ENCODE peak calls at places on chromosome 4, in eight cellular contexts. T is IMR-90, N is uterus, Z is kidney, U is GM23338, I is pancreas, D is stomach, V is cardiac muscle cell. S is an unnamed sample. For H3K4me1, the result is how much of the 10 kb centered on the place peaks cover.

GRCh38 chr4:81003549-81004240 is 26.8 kb upstream of the BMP3 start:
- DNase-seq in T (no peak), N (no peak), Z (no peak), U (no peak), I (no peak), D (no peak), V (no peak), S (no peak)

GRCh38 chr4:77196866-77197265 is 39.9 kb downstream of the CCNG2 start:
- DNase-seq in T (no peak), N (no peak), Z (no peak), U (no peak), I (no peak), D (no peak), V (no peak), S (no peak)

GRCh38 chr4:20859097-20859781 is 159.0 kb downstream of the PACRGL start:
- DNase-seq in T (no peak), N (no peak), Z (no peak), U (no peak), I (no peak), D (no peak), V (no peak), S (no peak)

GRCh38 chr4:74258949-74259348 is 49.3 kb upstream of the EPGN start:
- DNase-seq in T (peak), N (no peak), Z (no peak), U (no peak), I (peak), D (peak), V (no peak), S (peak)

GRCh38 chr4:71186566-71187398 is 152.0 kb upstream of the SLC4A4 start:
- DNase-seq in T (peak), N (peak), Z (peak), U (peak), I (peak), D (peak), V (peak), S (peak)

GRCh38 chr4:140038031-140038533 is 115.9 kb downstream of the MAML3 start:
- DNase-seq in T (peak), N (no peak), Z (no peak), U (no peak), I (no peak), D (no peak), V (no peak), S (no peak)

GRCh38 chr4:117478702-117479101 is 393.3 kb upstream of the TRAM1L1 start:
- DNase-seq in T (peak), N (no peak), Z (no peak), U (no peak), I (no peak), D (no peak), V (no peak), S (no peak)

GRCh38 chr4:74098628-74098995 is 383 bp downstream of the CXCL2 start:
- DNase-seq in T (no peak), N (peak), Z (peak), U (peak), I (no peak), D (no peak), V (peak), S (no peak)

GRCh38 chr4:103719320-103720204 is at the start of gene TACR3:
- DNase-seq in T (no peak), N (no peak), Z (peak), U (peak), I (no peak), D (no peak), V (peak), S (no peak)

GRCh38 chr4:8079031-8079885 is 79.4 kb downstream of the ABLIM2 start:
- DNase-seq in T (no peak), N (no peak), Z (peak), U (no peak), I (no peak), D (peak), V (peak), S (no peak)

GRCh38 chr4:150462743-150463142 is 119.2 kb upstream of the MAB21L2 start:
- DNase-seq in T (peak), N (no peak), Z (no peak), U (no peak), I (no peak), D (no peak), V (no peak), S (no peak)

GRCh38 chr4:122687450-122688121 is 44.9 kb upstream of the BBS12 start:
- DNase-seq in T (no peak), N (no peak), Z (no peak), U (no peak), I (no peak), D (no peak), V (peak), S (peak)

GRCh38 chr4:147830987-147831386 is 99.1 kb downstream of the ARHGAP10 start:
- DNase-seq in T (peak), N (no peak), Z (no peak), U (no peak), I (no peak), D (no peak), V (no peak), S (no peak)

GRCh38 chr4:141435446-141436225 is 200.7 kb upstream of the IL15 start:
- DNase-seq in T (no peak), N (no peak), Z (no peak), U (no peak), I (no peak), D (no peak), V (no peak), S (no peak)

GRCh38 chr4:158750379-158750778 is 18.4 kb upstream of the FNIP2 start:
- DNase-seq in T (peak), N (no peak), Z (no peak), U (no peak), I (no peak), D (no peak), V (no peak), S (no peak)

GRCh38 chr4:65580551-65580950 is 89.7 kb downstream of the EPHA5 start:
- DNase-seq in T (no peak), N (no peak), Z (no peak), U (peak), I (no peak), D (no peak), V (no peak), S (no peak)

GRCh38 chr4:161564230-161564834 is 599.5 kb downstream of the FSTL5 start:
- DNase-seq in T (peak), N (no peak), Z (no peak), U (peak), I (no peak), D (no peak), V (peak), S (no peak)

GRCh38 chr4:99029018-99029735 is 33.7 kb downstream of the METAP1 start:
- DNase-seq in T (peak), N (no peak), Z (no peak), U (no peak), I (no peak), D (no peak), V (no peak), S (no peak)

GRCh38 chr4:186623546-186623945 is 68.2 kb upstream of the MTNR1A start:
- DNase-seq in T (no peak), N (no peak), Z (no peak), U (no peak), I (no peak), D (no peak), V (no peak), S (no peak)

GRCh38 chr4:15198070-15198727 is 195.9 kb downstream of the CPEB2 start:
- DNase-seq in T (peak), N (no peak), Z (no peak), U (peak), I (no peak), D (no peak), V (peak), S (no peak)

GRCh38 chr4:1491630-1492457 is 85.6 kb upstream of the NKX1-1 start:
- DNase-seq in T (no peak), N (peak), Z (peak), U (no peak), I (no peak), D (no peak), V (no peak), S (no peak)

GRCh38 chr4:1172971-1173757 is 781 bp upstream of the SPON2 start:
- DNase-seq in T (peak), N (peak), Z (no peak), U (peak), I (no peak), D (no peak), V (no peak), S (no peak)

GRCh38 chr4:142141201-142141600 is 504.8 kb downstream of the IL15 start:
- DNase-seq in T (no peak), N (no peak), Z (no peak), U (no peak), I (no peak), D (no peak), V (no peak), S (no peak)

GRCh38 chr4:83569967-83570366 is 34.1 kb downstream of the GPAT3 start:
- DNase-seq in T (no peak), N (no peak), Z (no peak), U (no peak), I (no peak), D (no peak), V (no peak), S (no peak)

GRCh38 chr4:158327525-158327924 is 117.2 kb downstream of the TMEM144 start:
- DNase-seq in T (no peak), N (no peak), Z (no peak), U (peak), I (peak), D (no peak), V (peak), S (no peak)

GRCh38 chr4:169033660-169034059 is 23.6 kb upstream of the CBR4 start:
- DNase-seq in T (no peak), N (no peak), Z (no peak), U (no peak), I (peak), D (no peak), V (no peak), S (peak)

GRCh38 chr4:118759481-118759880 is 74.3 kb downstream of the METTL14 start:
- DNase-seq in T (no peak), N (no peak), Z (no peak), U (no peak), I (no peak), D (no peak), V (no peak), S (no peak)

GRCh38 chr4:118762146-118762545 is 73.8 kb downstream of the SEC24D start:
- DNase-seq in T (no peak), N (no peak), Z (no peak), U (no peak), I (no peak), D (no peak), V (no peak), S (no peak)

GRCh38 chr4:118761387-118762016 is 74.4 kb downstream of the SEC24D start:
- DNase-seq in T (no peak), N (no peak), Z (no peak), U (no peak), I (no peak), D (no peak), V (no peak), S (no peak)

GRCh38 chr4:118760092-118760491 is 74.9 kb downstream of the METTL14 start:
- DNase-seq in T (no peak), N (no peak), Z (no peak), U (no peak), I (no peak), D (no peak), V (no peak), S (no peak)

GRCh38 chr4:118760493-118760892 is 75.3 kb downstream of the METTL14 start:
- DNase-seq in T (no peak), N (no peak), Z (no peak), U (no peak), I (no peak), D (no peak), V (no peak), S (no peak)
- H3K4me1 ChIP-seq in T (under half), N (under half), Z (under half), U (under half), I (under half), D (half or more), V (under half), S (under half)

DNA sequence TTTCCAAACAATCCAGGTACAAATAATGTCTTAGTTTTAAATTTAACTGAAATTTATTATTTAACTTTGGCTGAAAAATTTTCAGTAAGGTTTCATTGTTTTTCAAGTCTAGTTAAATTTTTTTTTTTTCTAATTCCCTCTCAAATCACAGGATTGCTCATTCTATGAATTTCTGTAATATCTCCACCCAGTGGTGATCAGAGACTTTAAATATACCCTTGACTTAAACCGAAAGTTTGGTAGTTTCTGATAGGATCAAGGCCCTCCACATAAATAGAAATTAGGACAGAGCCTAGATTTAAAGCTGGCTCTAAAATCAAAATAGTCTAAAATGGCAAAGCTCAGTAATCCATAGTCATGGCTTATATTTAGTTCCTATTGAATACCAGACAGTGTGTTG is 175.4 kb downstream of the TBCK start:
- DNase-seq in T (no peak), N (no peak), Z (no peak), U (peak), I (no peak), D (no peak), V (no peak), S (no peak)
- TF ChIP-seq CTCF in T (no peak), N (no peak), Z (no peak), U (no peak), I (no peak), D (no peak), V (no peak), S (no peak)

DNA sequence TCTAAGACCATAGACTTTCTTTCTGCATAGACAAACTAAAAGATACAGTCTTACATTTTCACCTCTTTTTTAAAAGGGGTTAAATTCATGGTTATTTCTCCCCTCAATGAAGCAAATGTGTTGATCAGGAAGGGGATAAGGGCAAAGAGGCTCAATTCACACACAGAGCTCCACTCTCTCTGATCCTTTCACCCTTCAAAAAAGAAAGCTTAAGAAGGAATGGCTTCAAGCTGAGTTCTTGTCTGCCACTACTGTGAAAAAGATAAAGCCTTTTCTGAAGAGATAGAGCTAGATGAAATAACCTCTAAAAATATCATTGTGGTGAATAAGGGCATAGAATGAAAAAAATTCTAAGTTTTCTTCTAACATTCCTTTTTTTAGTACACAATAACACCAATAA is 28.3 kb downstream of the SEPSECS start:
- DNase-seq in T (no peak), N (no peak), Z (no peak), U (peak), I (no peak), D (no peak), V (no peak), S (no peak)
- H3K4me1 ChIP-seq in T (under half), N (under half), Z (under half), U (under half), I (under half), D (under half), V (under half), S (under half)

GRCh38 chr4:175252642-175253041 is 334.5 kb downstream of the ADAM29 start:
- DNase-seq in T (no peak), N (no peak), Z (peak), U (peak), I (no peak), D (no peak), V (no peak), S (no peak)
- TF ChIP-seq CTCF in T (no peak), N (no peak), Z (no peak), U (peak), I (no peak), D (no peak), V (no peak), S (no peak)

GRCh38 chr4:184284742-184285141 is 67.1 kb upstream of the ENPP6 start:
- DNase-seq in T (no peak), N (no peak), Z (no peak), U (no peak), I (no peak), D (no peak), V (no peak), S (no peak)
- H3K4me1 ChIP-seq in T (under half), N (under half), Z (under half), U (under half), I (under half), D (under half), V (under half), S (under half)

GRCh38 chr4:38094419-38094818 is 134.2 kb downstream of the PTTG2 start:
- DNase-seq in T (no peak), N (no peak), Z (no peak), U (peak), I (no peak), D (no peak), V (no peak), S (no peak)
- TF ChIP-seq CTCF in T (no peak), N (no peak), Z (no peak), U (no peak), I (no peak), D (no peak), V (no peak), S (no peak)